ENCODE peak calls at places on chromosomes 1 and 21, in nine cellular contexts. R is amygdala; F is stimulated activated naive B cell treated with anti-CD40 and anti-IgM and Interleukin-4, amounts not matched to agents 10 μg/mL and 1 μg/mL and 100 μg/mL, for 72 hours; V is KBM-7; L is cerebellum; D is transverse colon; M is head of caudate nucleus; A is CD8-positive, alpha-beta T cell; E is prostate gland. P is an unnamed sample.

GRCh38 chr1:1360511-1361169 is 2.3 kb upstream of the MXRA8 start:
- DNase-seq in R (no peak), F (no peak), V (no peak), L (no peak), D (peak), M (no peak), A (no peak), E (no peak), P (peak)

GRCh38 chr1:160607051-160608032 is 28.0 kb upstream of the CD84 start:
- DNase-seq in R (no peak), F (no peak), V (peak), L (peak), D (peak), M (peak), A (peak), E (peak), P (peak)

GRCh38 chr1:101379939-101380338 is 143.1 kb downstream of the S1PR1 start:
- DNase-seq in R (no peak), F (no peak), V (no peak), L (no peak), D (no peak), M (no peak), A (no peak), E (no peak), P (no peak)

GRCh38 chr1:221947731-221948130 is 205.8 kb upstream of the DUSP10 start:
- DNase-seq in R (no peak), F (no peak), V (no peak), L (no peak), D (no peak), M (no peak), A (no peak), E (no peak), P (no peak)

GRCh38 chr1:30262158-30262557 is 461.2 kb downstream of the MATN1 start:
- DNase-seq in R (no peak), F (no peak), V (no peak), L (no peak), D (no peak), M (no peak), A (no peak), E (no peak), P (no peak)

GRCh38 chr1:175192111-175192629 is 406 bp downstream of the KIAA0040 start:
- DNase-seq in R (no peak), F (no peak), V (peak), L (peak), D (peak), M (no peak), A (peak), E (peak), P (no peak)

GRCh38 chr21:32812035-32812434 is 40.5 kb upstream of the PAXBP1 start:
- DNase-seq in R (no peak), F (no peak), V (no peak), L (no peak), D (no peak), M (no peak), A (no peak), E (no peak), P (no peak)

GRCh38 chr1:38274974-38275373 is 228.4 kb upstream of the POU3F1 start:
- DNase-seq in R (no peak), F (no peak), V (no peak), L (peak), D (no peak), M (peak), A (no peak), E (no peak), P (no peak)

GRCh38 chr1:59107916-59108315 is 189.0 kb upstream of the FGGY start:
- DNase-seq in R (no peak), F (no peak), V (no peak), L (peak), D (no peak), M (no peak), A (no peak), E (no peak), P (no peak)